ENCODE peak calls at places on chromosomes 5 and 9, in four cellular contexts. F is NAMALWA, C is nephron progenitor cell, L is Kasumi-1. M is an unnamed sample.

GRCh38 chr5:133783481-133783880 is 171.1 kb upstream of the FSTL4 start:
- DNase-seq in F (no peak), C (no peak), L (no peak), M (no peak)

GRCh38 chr9:86202338-86202882 is 57.0 kb downstream of the C9orf153 start:
- DNase-seq in F (peak), C (peak), L (peak), M (peak)

GRCh38 chr5:175378444-175379028 is 65.4 kb downstream of the DRD1 start:
- DNase-seq in F (no peak), C (peak), L (no peak), M (no peak)

GRCh38 chr5:141519605-141520288 is 30.9 kb downstream of the PCDHGC5 start:
- DNase-seq in F (no peak), C (no peak), L (peak), M (no peak)

GRCh38 chr5:32503261-32503660 is 58.7 kb upstream of the ZFR start:
- DNase-seq in F (no peak), C (no peak), L (no peak), M (no peak)

GRCh38 chr5:39992617-39993203 is 567.9 kb upstream of the DAB2 start:
- DNase-seq in F (no peak), C (no peak), L (no peak), M (no peak)

GRCh38 chr5:157046041-157046440 is 12.9 kb downstream of the HAVCR1 start:
- DNase-seq in F (no peak), C (no peak), L (no peak), M (no peak)

GRCh38 chr5:107253246-107253645 is 417.5 kb downstream of the EFNA5 start:
- DNase-seq in F (no peak), C (no peak), L (no peak), M (no peak)

GRCh38 chr5:102955463-102955862 is 164.5 kb downstream of the GIN1 start:
- DNase-seq in F (no peak), C (no peak), L (no peak), M (no peak)

GRCh38 chr5:180118391-180118791 is 46.8 kb upstream of the RNF130 start:
- DNase-seq in F (no peak), C (no peak), L (no peak), M (no peak)

GRCh38 chr5:34914671-34915138 is 599 bp downstream of the RAD1 start:
- DNase-seq in F (peak), C (peak), L (no peak), M (no peak)

GRCh38 chr5:135834639-135835529 is at the start of gene SLC25A48:
- DNase-seq in F (peak), C (peak), L (peak), M (peak)

GRCh38 chr9:108813951-108814601 is 41.7 kb downstream of the ACTL7B start:
- DNase-seq in F (no peak), C (no peak), L (peak), M (peak)

GRCh38 chr9:89803403-89803802 is 198.6 kb downstream of the GADD45G start:
- DNase-seq in F (no peak), C (no peak), L (no peak), M (no peak)

GRCh38 chr5:132225165-132226032 is 2.3 kb downstream of the P4HA2 start:
- DNase-seq in F (peak), C (no peak), L (no peak), M (peak)

GRCh38 chr9:112774006-112774996 is 23.7 kb downstream of the SNX30 start:
- DNase-seq in F (peak), C (no peak), L (no peak), M (no peak)

GRCh38 chr5:97224112-97224750 is 41.2 kb upstream of the RIOK2 start:
- DNase-seq in F (no peak), C (no peak), L (no peak), M (no peak)